ENCODE peak calls at places on chromosomes 13 and 19, in six cellular contexts. One of them, this sample, is unnamed.

GRCh38 chr19:49746206-49746958 is 16.7 kb downstream of the TSKS start:
- DNase-seq in heart right ventricle: peak; percentile 69
- DNase-seq in activated naive CD8-positive, alpha-beta T cell treated with anti-CD3 and anti-CD28 coated beads for 36 hours: peak; percentile 74
- DNase-seq in thoracic aorta: no peak
- DNase-seq in stimulated activated CD4-positive, alpha-beta T cell treated with anti-CD3 and anti-CD28 coated beads, Interleukin-15, amount 100 ng/mL, for 1 hour: peak; percentile 24
- DNase-seq in HCEC 1CT: no peak
- DNase-seq in this sample: no peak

GRCh38 chr13:30526612-30527217 is 61.0 kb upstream of the HMGB1 start:
- DNase-seq in heart right ventricle: peak; percentile 23
- DNase-seq in activated naive CD8-positive, alpha-beta T cell treated with anti-CD3 and anti-CD28 coated beads for 36 hours: no peak
- DNase-seq in thoracic aorta: no peak
- DNase-seq in stimulated activated CD4-positive, alpha-beta T cell treated with anti-CD3 and anti-CD28 coated beads, Interleukin-15, amount 100 ng/mL, for 1 hour: no peak
- DNase-seq in HCEC 1CT: no peak
- DNase-seq in this sample: no peak

GRCh38 chr19:30178721-30179402 is 193.3 kb upstream of the ZNF536 start:
- DNase-seq in heart right ventricle: no peak
- DNase-seq in activated naive CD8-positive, alpha-beta T cell treated with anti-CD3 and anti-CD28 coated beads for 36 hours: no peak
- DNase-seq in thoracic aorta: no peak
- DNase-seq in stimulated activated CD4-positive, alpha-beta T cell treated with anti-CD3 and anti-CD28 coated beads, Interleukin-15, amount 100 ng/mL, for 1 hour: no peak
- DNase-seq in HCEC 1CT: no peak
- DNase-seq in this sample: no peak

GRCh38 chr13:89695343-89696257 is 1651.9 kb upstream of the MIR17HG start:
- DNase-seq in heart right ventricle: no peak
- DNase-seq in activated naive CD8-positive, alpha-beta T cell treated with anti-CD3 and anti-CD28 coated beads for 36 hours: peak; percentile 4
- DNase-seq in thoracic aorta: no peak
- DNase-seq in stimulated activated CD4-positive, alpha-beta T cell treated with anti-CD3 and anti-CD28 coated beads, Interleukin-15, amount 100 ng/mL, for 1 hour: no peak
- DNase-seq in HCEC 1CT: peak; percentile 28
- DNase-seq in this sample: no peak

GRCh38 chr13:97880298-97880675 is 73.2 kb upstream of the IPO5 start:
- DNase-seq in heart right ventricle: no peak
- DNase-seq in activated naive CD8-positive, alpha-beta T cell treated with anti-CD3 and anti-CD28 coated beads for 36 hours: no peak
- DNase-seq in thoracic aorta: no peak
- DNase-seq in stimulated activated CD4-positive, alpha-beta T cell treated with anti-CD3 and anti-CD28 coated beads, Interleukin-15, amount 100 ng/mL, for 1 hour: no peak
- DNase-seq in HCEC 1CT: no peak
- DNase-seq in this sample: no peak

GRCh38 chr13:101447852-101448251 is 4.6 kb upstream of the ITGBL1 start:
- DNase-seq in heart right ventricle: no peak
- DNase-seq in activated naive CD8-positive, alpha-beta T cell treated with anti-CD3 and anti-CD28 coated beads for 36 hours: no peak
- DNase-seq in thoracic aorta: no peak
- DNase-seq in stimulated activated CD4-positive, alpha-beta T cell treated with anti-CD3 and anti-CD28 coated beads, Interleukin-15, amount 100 ng/mL, for 1 hour: no peak
- DNase-seq in HCEC 1CT: no peak
- DNase-seq in this sample: no peak

GRCh38 chr19:29841559-29842367 is 30.0 kb downstream of the CCNE1 start:
- DNase-seq in heart right ventricle: no peak
- DNase-seq in activated naive CD8-positive, alpha-beta T cell treated with anti-CD3 and anti-CD28 coated beads for 36 hours: no peak
- DNase-seq in thoracic aorta: no peak
- DNase-seq in stimulated activated CD4-positive, alpha-beta T cell treated with anti-CD3 and anti-CD28 coated beads, Interleukin-15, amount 100 ng/mL, for 1 hour: no peak
- DNase-seq in HCEC 1CT: peak; percentile 45
- DNase-seq in this sample: no peak

GRCh38 chr19:40989453-40989852 is 1.6 kb upstream of the CYP2B6 start:
- DNase-seq in heart right ventricle: no peak
- DNase-seq in activated naive CD8-positive, alpha-beta T cell treated with anti-CD3 and anti-CD28 coated beads for 36 hours: no peak
- DNase-seq in thoracic aorta: no peak
- DNase-seq in stimulated activated CD4-positive, alpha-beta T cell treated with anti-CD3 and anti-CD28 coated beads, Interleukin-15, amount 100 ng/mL, for 1 hour: no peak
- DNase-seq in HCEC 1CT: no peak
- DNase-seq in this sample: no peak

GRCh38 chr19:35783469-35784400 is 8.4 kb downstream of the ARHGAP33 start:
- DNase-seq in heart right ventricle: no peak
- DNase-seq in activated naive CD8-positive, alpha-beta T cell treated with anti-CD3 and anti-CD28 coated beads for 36 hours: no peak
- DNase-seq in thoracic aorta: no peak
- DNase-seq in stimulated activated CD4-positive, alpha-beta T cell treated with anti-CD3 and anti-CD28 coated beads, Interleukin-15, amount 100 ng/mL, for 1 hour: no peak
- DNase-seq in HCEC 1CT: no peak
- DNase-seq in this sample: no peak

GRCh38 chr19:41657157-41657556 is 30.3 kb upstream of the CEACAM4 start:
- DNase-seq in heart right ventricle: no peak
- DNase-seq in activated naive CD8-positive, alpha-beta T cell treated with anti-CD3 and anti-CD28 coated beads for 36 hours: no peak
- DNase-seq in thoracic aorta: no peak
- DNase-seq in stimulated activated CD4-positive, alpha-beta T cell treated with anti-CD3 and anti-CD28 coated beads, Interleukin-15, amount 100 ng/mL, for 1 hour: no peak
- DNase-seq in HCEC 1CT: no peak
- DNase-seq in this sample: no peak